ENCODE peak calls at places on chromosomes 5 and 9, in seven cellular contexts. U, N, J, K, M, Z and R are unnamed samples.

GRCh38 chr9:33256236-33256635 is 8.3 kb downstream of the BAG1 start:
- DNase-seq in N (no peak), J (no peak), Z (no peak), U (no peak), K (no peak), M (no peak), R (no peak)

GRCh38 chr9:97889941-97890557 is 32.3 kb downstream of the TRMO start:
- DNase-seq in K (no peak), U (no peak), Z (peak; percentile 9), J (peak; percentile 55), N (no peak), M (peak; percentile 53), R (no peak)

GRCh38 chr9:69513291-69513690 is 158.9 kb downstream of the APBA1 start:
- DNase-seq in N (no peak), Z (no peak), K (no peak), J (no peak), M (no peak), U (no peak), R (no peak)

GRCh38 chr9:72365525-72366256 is 683 bp upstream of the ZFAND5 start:
- DNase-seq in K (peak; percentile 63), N (peak; percentile 79), J (peak; percentile 51), U (peak; percentile 80), M (peak; percentile 39), Z (peak; percentile 83), R (peak; percentile 38)

GRCh38 chr5:96300986-96301385 is 132.1 kb downstream of the PCSK1 start:
- DNase-seq in M (no peak), J (no peak), Z (no peak), U (no peak), K (no peak), N (no peak), R (no peak)

GRCh38 chr5:175236176-175236575 is 207.8 kb downstream of the DRD1 start:
- DNase-seq in U (no peak), Z (no peak), K (no peak), M (no peak), J (no peak), N (no peak), R (no peak)

GRCh38 chr9:86405926-86406325 is 51.7 kb upstream of the TUT7 start:
- DNase-seq in K (no peak), J (no peak), U (peak; percentile 93), N (peak; percentile 38), Z (no peak), M (no peak), R (no peak)

GRCh38 chr5:82259172-82259800 is 18.9 kb downstream of the RPS23 start:
- DNase-seq in U (no peak), K (no peak), M (no peak), Z (peak; percentile 1), N (no peak), J (no peak), R (no peak)

GRCh38 chr5:181234455-181235306 is 9.0 kb downstream of the RACK1 start:
- DNase-seq in K (no peak), M (no peak), Z (no peak), J (no peak), U (no peak), N (no peak), R (no peak)

GRCh38 chr5:160289721-160290120 is 22.6 kb downstream of the CCNJL start:
- DNase-seq in Z (no peak), U (no peak), J (no peak), K (no peak), M (no peak), N (no peak), R (no peak)

GRCh38 chr5:113922343-113922742 is 408.8 kb downstream of the YTHDC2 start:
- DNase-seq in U (no peak), J (no peak), N (no peak), K (no peak), M (no peak), Z (no peak), R (no peak)

GRCh38 chr5:133341296-133341695 is 271.0 kb downstream of the FSTL4 start:
- DNase-seq in U (no peak), M (no peak), J (no peak), N (no peak), Z (no peak), K (no peak), R (no peak)

GRCh38 chr5:89826938-89827337 is 582.6 kb downstream of the CETN3 start:
- DNase-seq in M (no peak), K (no peak), Z (no peak), U (no peak), N (no peak), J (no peak), R (no peak)

GRCh38 chr5:59445741-59446140 is 447.8 kb downstream of the PDE4D start:
- DNase-seq in M (no peak), U (no peak), J (no peak), N (no peak), K (no peak), Z (no peak), R (no peak)

GRCh38 chr9:86097510-86098224 is 1.7 kb downstream of the GOLM1 start:
- DNase-seq in N (no peak), K (no peak), U (no peak), J (no peak), Z (peak; percentile 50), M (no peak), R (no peak)

GRCh38 chr5:102450313-102450990 is 48.3 kb downstream of the SLCO6A1 start:
- DNase-seq in M (no peak), Z (no peak), J (no peak), U (no peak), K (no peak), N (no peak), R (no peak)

GRCh38 chr9:86545085-86545484 is 190.9 kb upstream of the TUT7 start:
- DNase-seq in U (no peak), J (no peak), M (no peak), Z (no peak), K (no peak), N (no peak), R (no peak)

GRCh38 chr5:160245506-160246100 is 16.3 kb downstream of the FABP6 start:
- DNase-seq in J (no peak), K (no peak), N (no peak), M (no peak), U (no peak), Z (no peak), R (no peak)

GRCh38 chr9:91945277-91946074 is 4.6 kb downstream of the ROR2 start:
- DNase-seq in U (no peak), J (no peak), Z (no peak), K (no peak), M (no peak), N (peak; percentile 16), R (no peak)

GRCh38 chr9:76880210-76880609 is 25.7 kb downstream of the PRUNE2 start:
- DNase-seq in M (no peak), U (no peak), Z (no peak), J (no peak), N (no peak), K (no peak), R (no peak)

GRCh38 chr5:142360051-142360498 is 35.3 kb upstream of the SPRY4 start:
- DNase-seq in N (no peak), J (no peak), U (peak; percentile 13), K (no peak), M (no peak), Z (no peak), R (no peak)

GRCh38 chr5:59709346-59709821 is 184.1 kb downstream of the PDE4D start:
- DNase-seq in Z (no peak), N (no peak), M (no peak), K (no peak), U (no peak), J (no peak), R (no peak)

GRCh38 chr5:53411388-53411787 is 69.0 kb upstream of the FST start:
- DNase-seq in J (no peak), N (no peak), K (no peak), M (no peak), Z (no peak), U (no peak), R (no peak)

GRCh38 chr5:132876020-132876759 is 2.7 kb downstream of the LEAP2 start:
- DNase-seq in K (no peak), U (no peak), N (no peak), M (no peak), Z (no peak), J (no peak), R (no peak)

GRCh38 chr5:153952893-153953292 is 85.8 kb downstream of the FAM114A2 start:
- DNase-seq in N (no peak), K (no peak), J (no peak), Z (no peak), M (no peak), U (no peak), R (no peak)

GRCh38 chr5:168991311-168991710 is 309.6 kb downstream of the SLIT3 start:
- DNase-seq in U (no peak), K (no peak), J (no peak), N (no peak), Z (no peak), M (no peak), R (no peak)

GRCh38 chr5:173721259-173722232 is 105.1 kb upstream of the BOD1 start:
- DNase-seq in N (no peak), Z (no peak), M (no peak), J (no peak), K (no peak), U (no peak), R (no peak)